ENCODE peak calls at places on chromosomes 1 and 21, in nine cellular contexts. Z is stimulated activated CD8-positive, alpha-beta memory T cell treated with anti-CD3 and anti-CD28 coated beads, Interleukin-15, amount 100 ng/mL, for 1 hour; W is A673; D is AG09309; U is anterior cingulate cortex; I is OCI-M1; G is stimulated activated CD4-positive, alpha-beta T cell treated with anti-CD3 and anti-CD28 coated beads, TNF-alpha, amount 100 ng/mL, for 4 hours; M is AG04450; F is fibroblast of mammary gland. N is an unnamed sample.

GRCh38 chr1:239884776-239885175 is 206.9 kb upstream of the FMN2 start:
- DNase-seq in G (no peak), D (peak), W (no peak), Z (no peak), I (no peak), U (no peak), M (no peak), F (peak), N (no peak)

GRCh38 chr1:46673749-46674182 is 2.1 kb downstream of the TEX38 start:
- DNase-seq in I (peak), G (no peak), Z (no peak), U (no peak), W (no peak), M (no peak), D (no peak), F (peak), N (no peak)

GRCh38 chr1:88061106-88061829 is 622.8 kb upstream of the PKN2 start:
- DNase-seq in Z (no peak), W (peak), I (peak), U (no peak), M (peak), D (peak), F (peak), G (no peak), N (peak)

GRCh38 chr21:29302340-29302991 is 3.7 kb downstream of the BACH1 start:
- DNase-seq in M (no peak), W (no peak), F (peak), Z (no peak), I (peak), G (no peak), D (no peak), U (no peak), N (no peak)

GRCh38 chr1:22753396-22754083 is 42.9 kb downstream of the EPHB2 start:
- DNase-seq in M (peak), Z (no peak), U (no peak), W (no peak), F (peak), D (peak), I (no peak), G (no peak), N (no peak)

GRCh38 chr21:16709866-16710550 is 802.8 kb upstream of the CXADR start:
- DNase-seq in M (peak), D (peak), U (no peak), W (no peak), Z (no peak), G (no peak), I (no peak), F (peak), N (no peak)

GRCh38 chr1:86741947-86742572 is 37.7 kb downstream of the SH3GLB1 start:
- DNase-seq in Z (peak), G (peak), D (no peak), F (peak), U (no peak), I (peak), W (peak), M (no peak), N (peak)

GRCh38 chr1:99004270-99005141 is at the start of gene PLPPR5:
- DNase-seq in Z (no peak), G (no peak), D (no peak), F (peak), M (no peak), U (no peak), W (peak), I (no peak), N (no peak)

GRCh38 chr1:70220517-70221240 is 501 bp upstream of the SRSF11 start:
- DNase-seq in I (no peak), Z (no peak), D (no peak), U (no peak), M (no peak), F (no peak), W (no peak), G (no peak), N (no peak)

N was measured in KBM-7.